ENCODE peak calls at places on chromosome 3, in six cellular contexts. Z, M, O, Q, S and H are unnamed samples.

GRCh38 chr3:106119691-106120090 is 250.9 kb upstream of the CBLB start:
- DNase-seq in Z (no peak), M (no peak), O (peak), Q (no peak), S (no peak), H (no peak)

GRCh38 chr3:33582234-33582633 is 135.8 kb downstream of the CLASP2 start:
- DNase-seq in Z (no peak), M (no peak), O (no peak), Q (no peak), S (no peak), H (no peak)

GRCh38 chr3:195388380-195388779 is 54.4 kb downstream of the ACAP2 start:
- DNase-seq in Z (no peak), M (no peak), O (no peak), Q (no peak), S (no peak), H (no peak)

GRCh38 chr3:186517218-186517617 is 27.0 kb downstream of the CRYGS start:
- DNase-seq in Z (no peak), M (no peak), O (no peak), Q (no peak), S (no peak), H (no peak)

GRCh38 chr3:124791639-124792111 is 61.4 kb downstream of the UMPS start:
- DNase-seq in Z (peak), M (no peak), O (peak), Q (no peak), S (no peak), H (no peak)

GRCh38 chr3:114404590-114404989 is 110.8 kb downstream of the TIGIT start:
- DNase-seq in Z (no peak), M (no peak), O (no peak), Q (no peak), S (no peak), H (no peak)

GRCh38 chr3:139307072-139307491 is 36.7 kb upstream of the MRPS22 start:
- DNase-seq in Z (no peak), M (no peak), O (no peak), Q (no peak), S (no peak), H (no peak)

GRCh38 chr3:191262650-191263049 is 63.6 kb downstream of the OSTN start:
- DNase-seq in Z (no peak), M (no peak), O (no peak), Q (no peak), S (no peak), H (no peak)

GRCh38 chr3:132253262-132253878 is 63.8 kb upstream of the ACP3 start:
- DNase-seq in Z (peak), M (no peak), O (peak), Q (peak), S (no peak), H (no peak)

GRCh38 chr3:146975476-146975875 is 370.3 kb upstream of the PLSCR5 start:
- DNase-seq in Z (no peak), M (no peak), O (no peak), Q (no peak), S (no peak), H (no peak)

GRCh38 chr3:194696702-194697101 is 11.0 kb downstream of the FAM43A start:
- DNase-seq in Z (no peak), M (no peak), O (no peak), Q (no peak), S (no peak), H (no peak)

GRCh38 chr3:170309044-170309443 is 48.5 kb upstream of the SKIL start:
- DNase-seq in Z (no peak), M (no peak), O (no peak), Q (no peak), S (no peak), H (no peak)

GRCh38 chr3:120171134-120171863 is 77.1 kb upstream of the GSK3B start:
- DNase-seq in Z (peak), M (no peak), O (peak), Q (no peak), S (no peak), H (no peak)

GRCh38 chr3:31635586-31635985 is 102.9 kb downstream of the STT3B start:
- DNase-seq in Z (no peak), M (no peak), O (no peak), Q (no peak), S (no peak), H (no peak)

GRCh38 chr3:171351676-171352075 is 108.5 kb downstream of the TNIK start:
- DNase-seq in Z (peak), M (no peak), O (peak), Q (peak), S (no peak), H (no peak)

DNA sequence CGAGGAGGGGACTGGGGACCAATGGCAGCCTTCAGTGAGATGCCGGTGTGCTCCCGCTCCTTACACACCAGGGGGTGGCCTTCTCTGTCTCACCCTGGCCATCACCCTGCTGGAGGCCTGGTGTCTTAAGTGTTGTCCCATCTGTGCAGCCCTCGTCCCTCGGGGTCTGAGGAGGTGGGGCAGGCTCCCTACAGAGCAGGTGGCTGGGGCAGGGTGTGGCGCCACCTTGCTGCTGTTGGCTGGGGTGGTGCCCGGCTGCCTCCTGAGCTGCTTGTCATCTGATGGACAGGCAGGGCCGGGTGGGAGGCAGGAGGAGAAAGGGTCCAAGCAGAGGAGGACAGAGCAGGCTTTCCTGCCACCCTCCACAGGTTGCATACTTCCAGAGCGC is 25.9 kb downstream of the PTPN23 start:
- DNase-seq in Z (no peak), M (no peak), O (no peak), Q (no peak), S (no peak), H (peak)
- TF ChIP-seq CTCF in Z (no peak), M (no peak), O (no peak), Q (no peak), S (no peak), H (no peak)

GRCh38 chr3:45329779-45330305 is 58.5 kb upstream of the LARS2 start:
- DNase-seq in Z (no peak), M (no peak), O (no peak), Q (no peak), S (no peak), H (no peak)

GRCh38 chr3:45333549-45333948 is 54.8 kb upstream of the LARS2 start:
- DNase-seq in Z (no peak), M (no peak), O (peak), Q (no peak), S (no peak), H (no peak)

GRCh38 chr3:45332493-45332892 is 55.9 kb upstream of the LARS2 start:
- DNase-seq in Z (no peak), M (no peak), O (no peak), Q (no peak), S (no peak), H (no peak)

GRCh38 chr3:45332901-45333407 is 55.4 kb upstream of the LARS2 start:
- DNase-seq in Z (no peak), M (no peak), O (no peak), Q (no peak), S (no peak), H (no peak)

DNA sequence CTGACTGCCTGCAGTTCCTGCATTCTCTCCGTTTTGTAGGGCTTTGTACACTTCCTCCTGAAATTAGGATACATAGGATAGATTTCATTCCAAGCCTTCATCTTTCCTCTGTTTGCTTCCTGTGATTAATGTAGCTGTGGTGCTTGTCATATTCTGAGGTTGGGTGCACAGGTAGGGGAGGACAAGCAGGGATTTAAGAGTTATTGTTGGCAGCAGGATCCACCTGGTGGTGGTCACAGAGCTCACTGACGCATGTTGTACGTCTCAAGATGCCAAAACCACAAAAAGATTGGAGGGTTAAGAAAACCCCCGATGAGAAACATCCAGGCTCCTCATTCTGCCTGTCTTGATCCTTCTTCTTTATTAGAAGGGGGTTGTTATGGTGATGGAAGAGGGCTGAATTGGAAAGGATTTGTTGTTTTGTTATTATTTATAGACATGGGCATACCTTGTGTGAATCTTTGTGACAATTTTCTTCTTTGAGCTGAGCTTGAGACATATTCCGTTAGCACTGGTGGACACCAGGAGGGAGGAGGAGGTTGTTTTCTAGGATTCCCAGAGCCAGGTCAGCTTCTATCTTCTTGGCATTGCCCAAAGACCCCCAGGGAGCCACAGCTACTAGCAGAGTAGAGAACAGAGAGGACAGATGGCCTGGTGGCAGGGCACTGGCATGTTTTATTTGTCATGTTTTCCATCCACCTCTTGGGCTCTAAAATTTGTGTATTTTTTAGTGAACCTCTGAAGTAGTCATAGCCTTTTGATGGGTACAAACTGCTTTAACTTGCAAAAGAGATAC is 57.7 kb upstream of the LARS2 start:
- DNase-seq in Z (no peak), M (no peak), O (no peak), Q (no peak), S (no peak), H (no peak)
- TF ChIP-seq CTCF in Z (no peak), M (no peak), O (no peak), Q (no peak), S (no peak), H (no peak)

DNA sequence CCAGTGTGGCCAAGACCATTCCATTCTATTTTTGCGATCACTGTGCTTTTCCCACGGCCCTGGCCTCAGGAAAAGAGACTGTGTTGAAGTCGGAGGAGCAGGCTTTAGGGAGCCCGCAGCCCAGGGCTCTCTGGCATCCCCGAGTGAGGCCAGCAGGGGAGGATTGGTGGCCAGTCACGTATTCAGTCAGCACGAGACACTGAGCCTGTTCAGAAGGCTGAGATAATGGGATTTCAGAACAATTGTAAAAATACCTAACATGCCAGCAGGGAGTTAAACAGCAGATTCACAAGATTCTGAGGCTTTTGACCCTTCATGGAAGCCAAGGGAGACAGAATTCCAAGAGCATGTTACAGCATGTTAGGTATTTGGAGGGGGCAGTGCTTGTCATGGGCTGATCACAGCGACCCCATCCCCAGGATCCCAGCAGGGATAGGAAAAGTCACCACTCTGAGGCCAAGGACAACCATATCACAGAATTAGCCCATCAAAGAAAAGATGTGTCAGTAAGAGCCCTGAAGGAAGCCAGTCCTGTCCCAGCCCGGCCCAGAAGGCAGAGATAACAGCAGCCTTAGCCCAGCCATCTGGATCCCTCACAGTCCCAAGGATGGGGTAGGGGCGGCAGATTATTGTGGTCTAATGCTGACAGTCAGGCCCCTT is 40.6 kb downstream of the AMOTL2 start:
- DNase-seq in Z (peak), M (no peak), O (peak), Q (no peak), S (no peak), H (no peak)
- TF ChIP-seq CTCF in Z (no peak), M (no peak), O (peak), Q (no peak), S (no peak), H (no peak)

DNA sequence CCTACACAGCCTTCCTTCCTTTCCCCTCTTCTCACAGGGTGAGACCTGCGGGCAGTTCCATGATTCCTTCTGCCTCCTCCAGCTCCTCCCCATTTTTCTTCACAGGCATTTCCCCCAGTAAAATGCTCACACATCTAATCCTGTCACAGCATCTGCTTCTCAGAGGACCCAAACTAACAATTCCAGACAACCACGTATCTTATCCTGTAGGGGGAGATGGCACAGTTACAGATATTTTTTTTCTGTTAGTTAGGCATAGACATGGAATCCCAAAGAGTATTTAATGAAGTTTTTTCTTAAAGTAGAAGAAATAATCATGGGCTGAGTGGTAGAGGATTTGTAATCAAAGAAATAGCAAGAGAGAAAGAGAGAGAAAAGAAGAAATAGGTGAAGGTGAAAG is 373.1 kb upstream of the ADAMTS9 start:
- DNase-seq in Z (no peak), M (no peak), O (no peak), Q (no peak), S (no peak), H (no peak)
- TF ChIP-seq CTCF in Z (no peak), M (no peak), O (no peak), Q (no peak), S (no peak), H (no peak)

GRCh38 chr3:121942116-121942786 is 48.0 kb downstream of the SLC15A2 start:
- DNase-seq in Z (no peak), M (no peak), O (no peak), Q (peak), S (no peak), H (no peak)
- TF ChIP-seq CTCF in Z (no peak), M (no peak), O (no peak), Q (no peak), S (no peak), H (no peak)

GRCh38 chr3:30628188-30628930 is 22.0 kb downstream of the TGFBR2 start:
- DNase-seq in Z (no peak), M (no peak), O (no peak), Q (no peak), S (no peak), H (no peak)

GRCh38 chr3:30629736-30630135 is 23.3 kb downstream of the TGFBR2 start:
- DNase-seq in Z (no peak), M (no peak), O (no peak), Q (no peak), S (no peak), H (no peak)

GRCh38 chr3:30631237-30631961 is 25.0 kb downstream of the TGFBR2 start:
- DNase-seq in Z (peak), M (no peak), O (no peak), Q (peak), S (no peak), H (no peak)

GRCh38 chr3:30630238-30631030 is 24.0 kb downstream of the TGFBR2 start:
- DNase-seq in Z (no peak), M (no peak), O (peak), Q (no peak), S (no peak), H (no peak)

GRCh38 chr3:30628931-30629590 is 22.7 kb downstream of the TGFBR2 start:
- DNase-seq in Z (peak), M (no peak), O (peak), Q (no peak), S (no peak), H (no peak)
- TF ChIP-seq CTCF in Z (no peak), M (peak), O (peak), Q (no peak), S (no peak), H (no peak)

GRCh38 chr3:76509179-76509830 is 530.6 kb upstream of the ROBO2 start:
- DNase-seq in Z (no peak), M (no peak), O (no peak), Q (no peak), S (no peak), H (no peak)
- TF ChIP-seq CTCF in Z (no peak), M (no peak), O (no peak), Q (no peak), S (no peak), H (no peak)

DNA sequence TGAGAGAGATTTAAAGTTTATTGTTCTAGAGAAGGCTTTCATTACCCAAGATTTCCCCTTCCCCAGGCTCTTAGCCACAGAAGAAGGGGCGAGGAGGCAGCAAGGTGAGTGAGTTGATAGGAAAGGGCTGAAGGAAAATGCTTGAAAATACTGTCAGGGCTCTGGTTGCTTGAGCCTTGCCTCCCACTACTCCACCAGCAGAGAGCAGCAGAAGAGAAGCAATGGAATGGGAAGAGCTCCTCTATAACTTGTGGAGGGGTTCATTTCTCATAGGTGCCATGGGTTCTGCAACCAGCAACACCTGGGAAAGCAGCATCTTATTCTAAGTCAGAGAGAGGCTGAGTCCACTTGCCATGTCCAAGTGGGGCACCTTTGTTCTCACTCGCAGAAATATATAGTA is 184.0 kb upstream of the CNTN6 start:
- DNase-seq in Z (no peak), M (no peak), O (no peak), Q (no peak), S (no peak), H (no peak)
- TF ChIP-seq CTCF in Z (no peak), M (no peak), O (no peak), Q (no peak), S (peak), H (no peak)

GRCh38 chr3:118863731-118864322 is 170.8 kb downstream of the IGSF11 start:
- DNase-seq in Z (no peak), M (no peak), O (no peak), Q (no peak), S (no peak), H (no peak)
- TF ChIP-seq CTCF in Z (no peak), M (no peak), O (no peak), Q (peak), S (peak), H (no peak)